ENCODE peak calls at places on chromosomes 1 and 21, in six cellular contexts. N, R, A, S, E and Z are unnamed samples.

GRCh38 chr21:30924171-30924680 is 42.8 kb upstream of the KRTAP11-1 start:
- DNase-seq in S (no peak), E (no peak), A (no peak), N (no peak), R (no peak), Z (no peak)

GRCh38 chr21:46120301-46121285 is 22.7 kb downstream of the COL6A2 start:
- DNase-seq in E (no peak), N (no peak), S (no peak), A (no peak), R (no peak), Z (no peak)

GRCh38 chr1:204348722-204349121 is 11.0 kb downstream of the PLEKHA6 start:
- DNase-seq in S (no peak), E (peak; percentile 35), N (peak; percentile 75), R (peak; percentile 86), A (no peak), Z (peak; percentile 69)

GRCh38 chr21:27036736-27037301 is 69.9 kb upstream of the ADAMTS5 start:
- DNase-seq in N (no peak), A (no peak), E (no peak), R (no peak), S (no peak), Z (no peak)

GRCh38 chr1:183632087-183632486 is 3.5 kb downstream of the ARPC5 start:
- DNase-seq in R (peak; percentile 82), S (no peak), N (no peak), E (no peak), A (no peak), Z (peak; percentile 86)

GRCh38 chr1:25109527-25109926 is 122.8 kb downstream of the SYF2 start:
- DNase-seq in N (no peak), S (no peak), A (no peak), E (no peak), R (no peak), Z (no peak)

GRCh38 chr1:9151326-9151860 is 22.5 kb upstream of the GPR157 start:
- DNase-seq in A (no peak), E (no peak), R (peak; percentile 85), S (no peak), N (no peak), Z (no peak)

GRCh38 chr1:25944986-25945385 is 38.8 kb upstream of the STMN1 start:
- DNase-seq in R (no peak), S (no peak), E (no peak), N (peak; percentile 53), A (no peak), Z (peak; percentile 39)

GRCh38 chr1:47587891-47588582 is 150.2 kb downstream of the FOXD2 start:
- DNase-seq in A (no peak), E (peak; percentile 24), R (no peak), N (peak; percentile 42), S (no peak), Z (no peak)

GRCh38 chr1:18940303-18941020 is 16.0 kb downstream of the IFFO2 start:
- DNase-seq in S (no peak), R (peak; percentile 59), E (no peak), A (no peak), N (no peak), Z (no peak)

GRCh38 chr1:156641761-156642264 is at the start of gene BCAN:
- DNase-seq in N (peak; percentile 67), R (peak; percentile 36), S (no peak), A (no peak), E (no peak), Z (peak; percentile 44)

GRCh38 chr1:162881590-162881989 is 20.6 kb upstream of the CCDC190 start:
- DNase-seq in E (no peak), N (no peak), S (no peak), R (no peak), A (no peak), Z (no peak)

GRCh38 chr1:117656202-117656641 is 50.4 kb downstream of the TENT5C start:
- DNase-seq in E (no peak), A (no peak), S (no peak), R (no peak), N (no peak), Z (no peak)

GRCh38 chr1:36304970-36305914 is 926 bp upstream of the SH3D21 start:
- DNase-seq in E (no peak), R (no peak), N (peak; percentile 21), A (peak; percentile 30), S (no peak), Z (no peak)
- H3K36me3 ChIP-seq in E (peaks cover 31% of the 10 kb centered on the region), R (peaks cover 25% of the 10 kb centered on the region), N (peaks cover 17% of the 10 kb centered on the region), A (peaks cover 23% of the 10 kb centered on the region), S (peaks cover 31% of the 10 kb centered on the region), Z (peaks cover 53% of the 10 kb centered on the region)

GRCh38 chr1:178633068-178633467 is 92.0 kb upstream of the RALGPS2 start:
- DNase-seq in S (no peak), A (peak; percentile 87), R (no peak), N (peak; percentile 70), E (no peak), Z (peak; percentile 46)
- H3K9ac ChIP-seq in S (no peak overlapping the region), A (no peak overlapping the region), R (no peak overlapping the region), N (no peak overlapping the region), E (no peak overlapping the region), Z (peak overlapping the region; percentile 58)

GRCh38 chr1:31787786-31788137 is 23.6 kb upstream of the ADGRB2 start:
- DNase-seq in S (no peak), N (no peak), R (no peak), E (no peak), A (no peak), Z (no peak)
- H3K4me3 ChIP-seq in S (no peak overlapping the region), N (no peak overlapping the region), R (no peak overlapping the region), E (no peak overlapping the region), A (no peak overlapping the region), Z (peak overlapping the region; percentile 83)

GRCh38 chr1:82991569-82991968 is 1007.4 kb downstream of the TTLL7 start:
- DNase-seq in S (no peak), R (no peak), E (no peak), A (no peak), N (no peak), Z (no peak)

GRCh38 chr1:82994866-82995370 is 1004.0 kb downstream of the TTLL7 start:
- DNase-seq in E (no peak), N (no peak), A (no peak), S (no peak), R (peak; percentile 11), Z (peak; percentile 43)
- H3K36me3 ChIP-seq in E (no peaks in the 10 kb centered on the region), N (no peaks in the 10 kb centered on the region), A (no peaks in the 10 kb centered on the region), S (no peaks in the 10 kb centered on the region), R (no peaks in the 10 kb centered on the region), Z (no peaks in the 10 kb centered on the region)

GRCh38 chr1:63051356-63051755 is 267.4 kb downstream of the ATG4C start:
- DNase-seq in R (no peak), N (no peak), E (no peak), S (no peak), A (no peak), Z (no peak)
- H3K9ac ChIP-seq in R (no peak overlapping the region), N (no peak overlapping the region), E (no peak overlapping the region), S (no peak overlapping the region), A (no peak overlapping the region), Z (no peak overlapping the region)

GRCh38 chr1:164802573-164803282 is 243.7 kb downstream of the PBX1 start:
- DNase-seq in A (no peak), E (no peak), S (no peak), R (no peak), N (no peak), Z (no peak)

GRCh38 chr1:164803366-164803765 is 244.4 kb downstream of the PBX1 start:
- DNase-seq in E (no peak), N (peak; percentile 49), S (no peak), R (peak; percentile 48), A (no peak), Z (peak; percentile 35)

GRCh38 chr1:164804366-164804765 is 245.4 kb downstream of the PBX1 start:
- DNase-seq in A (no peak), R (peak; percentile 76), E (no peak), S (no peak), N (no peak), Z (no peak)

GRCh38 chr1:164801246-164801731 is 242.3 kb downstream of the PBX1 start:
- DNase-seq in R (no peak), S (no peak), A (no peak), N (no peak), E (peak; percentile 32), Z (no peak)

GRCh38 chr1:164801791-164802572 is 243.0 kb downstream of the PBX1 start:
- DNase-seq in A (no peak), R (no peak), N (no peak), S (no peak), E (peak; percentile 51), Z (no peak)
- H3K4me3 ChIP-seq in A (no peak overlapping the region), R (no peak overlapping the region), N (no peak overlapping the region), S (no peak overlapping the region), E (no peak overlapping the region), Z (no peak overlapping the region)

GRCh38 chr1:119718969-119719368 is 7.2 kb downstream of the PHGDH start:
- DNase-seq in E (no peak), R (no peak), N (no peak), A (no peak), S (no peak), Z (no peak)

GRCh38 chr1:119724611-119725218 is 13.0 kb downstream of the PHGDH start:
- DNase-seq in E (no peak), R (no peak), S (no peak), N (no peak), A (no peak), Z (no peak)

GRCh38 chr1:119718409-119718808 is 6.7 kb downstream of the PHGDH start:
- DNase-seq in S (no peak), A (no peak), E (no peak), R (no peak), N (no peak), Z (no peak)

GRCh38 chr1:119720866-119721440 is 9.2 kb downstream of the PHGDH start:
- DNase-seq in N (no peak), E (no peak), A (no peak), S (no peak), R (no peak), Z (no peak)

DNA sequence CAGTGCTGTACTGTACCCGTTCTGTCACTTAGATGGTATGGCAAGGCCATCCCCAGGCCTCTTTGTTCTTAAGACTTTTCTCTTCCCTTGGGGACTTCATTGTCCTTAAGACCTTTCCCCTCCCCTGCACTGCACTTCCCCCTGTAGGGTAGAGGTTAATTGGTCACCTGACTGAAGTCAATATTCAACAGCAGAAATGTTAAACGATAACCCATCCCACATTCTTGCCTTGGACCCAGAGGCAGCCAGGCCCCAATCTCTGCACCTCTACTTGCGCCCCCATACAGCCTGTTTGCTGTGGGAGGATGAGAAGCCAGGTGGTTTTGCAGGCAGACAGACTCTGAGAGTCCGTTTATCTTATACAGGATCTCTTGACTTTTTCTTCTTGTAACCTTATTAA is 10.2 kb downstream of the PHGDH start:
- DNase-seq in N (no peak), R (no peak), E (no peak), A (no peak), S (no peak), Z (no peak)
- H3K36me3 ChIP-seq in N (peaks cover 44% of the 10 kb centered on the region), R (peaks cover 8% of the 10 kb centered on the region), E (no peaks in the 10 kb centered on the region), A (peaks cover 16% of the 10 kb centered on the region), S (peaks cover 61% of the 10 kb centered on the region), Z (peaks cover 47% of the 10 kb centered on the region)